ENCODE peak calls at places on chromosomes 6 and 20, in eight cellular contexts. U, E, L, I, J, M, D and T are unnamed samples.

GRCh38 chr6:16450821-16451220 is 212.4 kb downstream of the GMPR start:
- DNase-seq in M (no peak), E (no peak), I (no peak), D (no peak), L (no peak), U (no peak), J (no peak), T (no peak)

GRCh38 chr6:142045380-142046270 is 87.1 kb upstream of the GJE1 start:
- DNase-seq in U (no peak), D (no peak), L (no peak), J (no peak), E (no peak), I (no peak), M (no peak), T (no peak)

GRCh38 chr6:163260111-163260895 is 154.2 kb upstream of the QKI start:
- DNase-seq in I (no peak), E (no peak), M (no peak), J (no peak), L (no peak), D (no peak), U (no peak), T (peak; percentile 94)

GRCh38 chr6:151160869-151161268 is 78.9 kb upstream of the AKAP12 start:
- DNase-seq in E (no peak), D (no peak), I (no peak), L (peak; percentile 70), J (no peak), U (no peak), M (no peak), T (peak; percentile 29)

GRCh38 chr6:42138630-42139619 is 3.5 kb downstream of the C6orf132 start:
- DNase-seq in J (no peak), M (no peak), L (no peak), E (no peak), D (no peak), U (no peak), I (no peak), T (peak; percentile 48)

GRCh38 chr20:46312945-46313861 is 4.9 kb upstream of the CDH22 start:
- DNase-seq in U (no peak), I (no peak), M (no peak), E (no peak), L (no peak), D (no peak), J (no peak), T (no peak)

GRCh38 chr6:152161501-152161900 is 354.0 kb downstream of the ESR1 start:
- DNase-seq in U (no peak), D (no peak), L (no peak), M (no peak), I (no peak), E (no peak), J (no peak), T (no peak)

GRCh38 chr6:145727817-145728388 is 7.4 kb downstream of the EPM2A start:
- DNase-seq in D (no peak), I (no peak), E (no peak), U (no peak), M (no peak), J (no peak), L (no peak), T (no peak)

GRCh38 chr6:53728570-53729194 is 63.1 kb upstream of the KLHL31 start:
- DNase-seq in E (peak; percentile 33), U (no peak), M (no peak), L (no peak), D (peak; percentile 64), I (peak; percentile 33), J (peak; percentile 36), T (peak; percentile 79)

GRCh38 chr20:56890011-56890410 is 260.9 kb downstream of the TFAP2C start:
- DNase-seq in D (no peak), U (no peak), J (no peak), M (no peak), L (no peak), E (no peak), I (no peak), T (no peak)

GRCh38 chr6:170043881-170044790 is 246.7 kb downstream of the DLL1 start:
- DNase-seq in D (no peak), M (no peak), U (no peak), J (no peak), I (no peak), E (no peak), L (no peak), T (no peak)

GRCh38 chr6:170041526-170041925 is 249.4 kb downstream of the DLL1 start:
- DNase-seq in L (no peak), D (no peak), I (no peak), U (no peak), E (no peak), M (no peak), J (no peak), T (no peak)

GRCh38 chr6:170042086-170042485 is 248.8 kb downstream of the DLL1 start:
- DNase-seq in D (no peak), M (no peak), E (no peak), J (no peak), L (no peak), U (no peak), I (no peak), T (no peak)

GRCh38 chr6:170043150-170043819 is 247.6 kb downstream of the DLL1 start:
- DNase-seq in I (no peak), D (no peak), M (no peak), L (no peak), E (no peak), J (no peak), U (no peak), T (no peak)

GRCh38 chr6:170042596-170043118 is 248.2 kb downstream of the DLL1 start:
- DNase-seq in L (no peak), D (no peak), U (no peak), M (no peak), I (no peak), J (no peak), E (no peak), T (no peak)
- H3K27ac ChIP-seq in L (no peak overlapping the region), D (no peak overlapping the region), U (no peak overlapping the region), M (no peak overlapping the region), I (no peak overlapping the region), J (no peak overlapping the region), E (no peak overlapping the region), T (no peak overlapping the region)

GRCh38 chr6:35492664-35493284 is 4.1 kb downstream of the TEAD3 start:
- DNase-seq in M (no peak), D (no peak), J (no peak), L (no peak), U (no peak), E (no peak), I (no peak), T (no peak)

GRCh38 chr6:35491558-35492541 is 5.0 kb downstream of the TEAD3 start:
- DNase-seq in L (no peak), I (no peak), D (no peak), M (no peak), J (no peak), U (no peak), E (no peak), T (no peak)

GRCh38 chr6:35489995-35490791 is 6.7 kb downstream of the TEAD3 start:
- DNase-seq in I (no peak), J (no peak), D (no peak), U (peak; percentile 79), L (peak; percentile 77), E (no peak), M (peak; percentile 96), T (peak; percentile 86)

GRCh38 chr6:35489066-35489465 is 7.8 kb downstream of the TEAD3 start:
- DNase-seq in D (no peak), L (no peak), I (no peak), U (no peak), J (no peak), E (no peak), M (no peak), T (no peak)

DNA sequence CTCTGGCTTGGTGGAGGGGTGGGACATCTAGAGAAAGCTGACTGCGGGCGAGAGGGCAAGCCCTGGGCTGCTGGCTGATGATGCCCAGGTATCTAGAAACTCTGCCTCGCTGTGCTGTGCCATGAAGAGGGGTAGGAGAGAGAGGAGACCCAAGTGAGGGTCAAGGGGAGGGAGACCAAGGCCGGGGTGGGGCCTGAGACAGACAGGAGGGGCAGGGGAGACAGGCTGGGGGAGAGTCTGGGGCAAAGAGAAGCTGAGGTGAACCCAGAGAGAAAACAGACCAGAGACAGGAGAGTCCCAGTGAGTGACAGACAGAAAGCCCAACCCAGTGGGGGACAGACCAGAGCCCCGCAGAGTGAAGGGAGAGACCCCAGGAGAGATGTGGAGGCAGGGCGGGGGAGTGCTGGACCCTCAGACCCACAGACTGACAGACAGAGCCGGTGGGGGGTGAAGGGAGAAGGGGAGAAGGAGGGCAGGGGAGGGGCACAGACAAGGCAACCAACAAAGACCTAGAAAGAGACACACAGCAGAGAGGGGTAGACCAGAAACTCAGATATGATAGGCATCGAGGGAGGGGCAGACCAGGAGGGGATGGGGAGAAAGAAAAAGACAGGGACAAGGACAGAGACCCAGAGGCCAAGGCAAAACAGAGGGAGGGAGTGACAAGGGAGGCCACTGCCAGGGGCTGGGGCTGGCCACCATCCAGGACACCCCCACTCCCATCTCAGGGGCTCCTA is 5.9 kb downstream of the TEAD3 start:
- DNase-seq in E (no peak), J (no peak), M (no peak), I (no peak), L (no peak), D (no peak), U (no peak), T (no peak)
- H3K27ac ChIP-seq in E (no peak overlapping the region), J (no peak overlapping the region), M (peak overlapping the region; percentile 98), I (no peak overlapping the region), L (peak overlapping the region; percentile 44), D (no peak overlapping the region), U (no peak overlapping the region), T (peak overlapping the region; percentile 91)

GRCh38 chr6:1190361-1190760 is 121.5 kb upstream of the FOXQ1 start:
- DNase-seq in I (no peak), U (no peak), L (no peak), D (no peak), E (no peak), M (no peak), J (no peak), T (no peak)
- H3K27ac ChIP-seq in I (no peak overlapping the region), U (no peak overlapping the region), L (no peak overlapping the region), D (no peak overlapping the region), E (no peak overlapping the region), M (no peak overlapping the region), J (no peak overlapping the region), T (no peak overlapping the region)

GRCh38 chr6:81894286-81894685 is 141.8 kb upstream of the TENT5A start:
- DNase-seq in U (no peak), I (no peak), L (no peak), E (no peak), M (no peak), J (no peak), D (no peak), T (no peak)

GRCh38 chr6:81889644-81890043 is 137.2 kb upstream of the TENT5A start:
- DNase-seq in I (no peak), D (no peak), E (no peak), U (no peak), J (no peak), M (no peak), L (no peak), T (no peak)

GRCh38 chr6:81890846-81891245 is 138.4 kb upstream of the TENT5A start:
- DNase-seq in U (no peak), I (no peak), L (no peak), M (no peak), J (no peak), E (no peak), D (no peak), T (no peak)

GRCh38 chr6:81892911-81893310 is 140.4 kb upstream of the TENT5A start:
- DNase-seq in M (no peak), J (no peak), L (no peak), E (no peak), U (no peak), I (no peak), D (no peak), T (no peak)

DNA sequence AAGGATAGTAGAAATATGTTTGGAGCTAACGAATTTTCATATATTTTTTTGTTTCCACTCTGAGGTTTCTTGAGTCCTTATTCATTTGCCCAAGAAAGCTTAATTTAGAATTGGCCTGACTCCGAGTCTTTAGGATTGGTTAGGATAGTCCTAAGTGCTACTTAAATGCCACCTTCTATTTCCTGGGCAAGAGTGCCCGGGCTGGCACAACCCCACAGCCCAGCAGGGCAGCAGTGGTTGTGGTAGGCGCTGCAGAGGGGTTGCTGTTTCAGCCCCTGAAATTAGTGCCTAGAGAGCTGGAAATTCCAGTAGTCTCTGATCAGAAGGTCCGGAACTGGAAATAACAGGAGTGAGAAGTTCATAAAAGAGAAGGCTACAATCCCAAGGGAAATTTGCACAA is 139.4 kb upstream of the TENT5A start:
- DNase-seq in E (no peak), U (no peak), L (no peak), I (no peak), M (no peak), J (no peak), D (no peak), T (no peak)
- H3K27ac ChIP-seq in E (no peak overlapping the region), U (no peak overlapping the region), L (no peak overlapping the region), I (no peak overlapping the region), M (no peak overlapping the region), J (no peak overlapping the region), D (no peak overlapping the region), T (no peak overlapping the region)